ENCODE peak calls at places on chromosomes 5 and 9, in six cellular contexts. A is LHCN-M2; C is CD4-positive, CD25-positive, alpha-beta regulatory T cell; H is activated T-cell treated with anti-CD3 and anti-CD28 coated beads, Interleukin-2, amount 50 U/mL, for 48 hours; D is GOT3; U is germinal center. K is an unnamed sample.

GRCh38 chr5:75337366-75338021 is 474 bp downstream of the HMGCR start:
- DNase-seq in A (no peak), C (peak), H (peak), D (no peak), U (no peak), K (no peak)

GRCh38 chr9:2281803-2282185 is 266.6 kb downstream of the SMARCA2 start:
- DNase-seq in A (no peak), C (no peak), H (no peak), D (no peak), U (no peak), K (no peak)

GRCh38 chr9:80874276-80874675 is 815.1 kb downstream of the TLE1 start:
- DNase-seq in A (peak), C (no peak), H (no peak), D (no peak), U (no peak), K (no peak)

GRCh38 chr9:135993840-135994776 is 32.9 kb upstream of the UBAC1 start:
- DNase-seq in A (no peak), C (no peak), H (no peak), D (no peak), U (no peak), K (no peak)

GRCh38 chr5:102749416-102750021 is 5.6 kb upstream of the PAM start:
- DNase-seq in A (no peak), C (no peak), H (no peak), D (no peak), U (no peak), K (no peak)

GRCh38 chr9:127130661-127131538 is 8.5 kb upstream of the ANGPTL2 start:
- DNase-seq in A (peak), C (no peak), H (no peak), D (peak), U (no peak), K (peak)

GRCh38 chr5:43281840-43282658 is 31.2 kb downstream of the HMGCS1 start:
- DNase-seq in A (peak), C (no peak), H (no peak), D (no peak), U (no peak), K (no peak)

GRCh38 chr5:151651997-151652645 is 34.6 kb downstream of the SPARC start:
- DNase-seq in A (peak), C (peak), H (peak), D (peak), U (peak), K (peak)

GRCh38 chr9:72633966-72634365 is 112.6 kb downstream of the TMC1 start:
- DNase-seq in A (peak), C (no peak), H (peak), D (no peak), U (no peak), K (no peak)

GRCh38 chr5:81513982-81514381 is 120.0 kb upstream of the ACOT12 start:
- DNase-seq in A (peak), C (no peak), H (no peak), D (no peak), U (peak), K (no peak)

GRCh38 chr9:81594415-81594814 is 94.9 kb downstream of the TLE1 start:
- DNase-seq in A (no peak), C (no peak), H (no peak), D (no peak), U (no peak), K (no peak)

GRCh38 chr9:114779352-114779845 is 26.4 kb downstream of the TNFSF15 start:
- DNase-seq in A (peak), C (no peak), H (no peak), D (peak), U (no peak), K (peak)

GRCh38 chr9:136552117-136552685 is 6.4 kb upstream of the NOTCH1 start:
- DNase-seq in A (no peak), C (no peak), H (no peak), D (no peak), U (peak), K (no peak)

GRCh38 chr5:131659290-131659689 is 24.3 kb upstream of the RAPGEF6 start:
- DNase-seq in A (no peak), C (no peak), H (no peak), D (no peak), U (no peak), K (no peak)

GRCh38 chr9:111559000-111559610 is 34.1 kb downstream of the ZNF483 start:
- DNase-seq in A (peak), C (no peak), H (no peak), D (no peak), U (no peak), K (no peak)

GRCh38 chr9:114902773-114903589 is 27.4 kb downstream of the TNFSF8 start:
- DNase-seq in A (no peak), C (peak), H (no peak), D (no peak), U (no peak), K (no peak)

GRCh38 chr9:37944266-37944650 is 40.3 kb upstream of the SLC25A51 start:
- DNase-seq in A (peak), C (no peak), H (no peak), D (no peak), U (no peak), K (no peak)

GRCh38 chr9:83491413-83491812 is 46.8 kb downstream of the FRMD3 start:
- DNase-seq in A (no peak), C (no peak), H (no peak), D (no peak), U (no peak), K (no peak)

GRCh38 chr5:170818222-170818621 is 34.7 kb downstream of the GABRP start:
- DNase-seq in A (no peak), C (no peak), H (no peak), D (no peak), U (no peak), K (no peak)

GRCh38 chr9:33287087-33287490 is 3.2 kb upstream of the NFX1 start:
- DNase-seq in A (peak), C (peak), H (peak), D (no peak), U (peak), K (no peak)

GRCh38 chr5:64149268-64149667 is 16.4 kb upstream of the RNF180 start:
- DNase-seq in A (peak), C (no peak), H (no peak), D (no peak), U (no peak), K (no peak)

GRCh38 chr9:121288874-121289553 is 21.1 kb downstream of the GSN start:
- DNase-seq in A (peak), C (no peak), H (no peak), D (no peak), U (no peak), K (peak)

GRCh38 chr5:166561759-166562158 is 1729.7 kb upstream of the WWC1 start:
- DNase-seq in A (no peak), C (no peak), H (no peak), D (no peak), U (no peak), K (no peak)

GRCh38 chr5:176700239-176700847 is 53.1 kb downstream of the TSPAN17 start:
- DNase-seq in A (no peak), C (no peak), H (no peak), D (no peak), U (no peak), K (no peak)

GRCh38 chr5:53389093-53389492 is 91.3 kb upstream of the FST start:
- DNase-seq in A (no peak), C (no peak), H (no peak), D (no peak), U (no peak), K (no peak)

GRCh38 chr5:9919306-9920030 is 289.3 kb upstream of the TAS2R1 start:
- DNase-seq in A (no peak), C (no peak), H (no peak), D (no peak), U (no peak), K (no peak)

GRCh38 chr9:136088481-136088938 is 6.6 kb downstream of the NACC2 start:
- DNase-seq in A (no peak), C (no peak), H (no peak), D (no peak), U (no peak), K (peak)

GRCh38 chr5:143865421-143865820 is 53.5 kb downstream of the HMHB1 start:
- DNase-seq in A (peak), C (no peak), H (no peak), D (no peak), U (no peak), K (no peak)

GRCh38 chr5:105508519-105508918 is 1945.9 kb upstream of the NUDT12 start:
- DNase-seq in A (peak), C (no peak), H (no peak), D (no peak), U (no peak), K (no peak)

GRCh38 chr9:134403682-134404301 is 77.5 kb downstream of the RXRA start:
- DNase-seq in A (peak), C (no peak), H (peak), D (no peak), U (peak), K (peak)